ENCODE peak calls at places on chromosomes 5 and 9, in seven cellular contexts. R is C1 segment of cervical spinal cord; P is MV-4-11; X is IMR-90; O is suprapubic skin; J is naive thymus-derived CD4-positive, alpha-beta T cell; D is cardiac muscle cell. M is an unnamed sample.

GRCh38 chr9:97109194-97109811 is 70.4 kb upstream of the CTSV start:
- DNase-seq in O (no peak), D (peak), X (peak), P (peak), J (no peak), R (peak), M (peak)

GRCh38 chr5:178445534-178445933 is 144.7 kb downstream of the COL23A1 start:
- DNase-seq in R (no peak), X (no peak), P (no peak), O (no peak), D (no peak), J (no peak), M (no peak)

GRCh38 chr9:131178382-131178781 is 53.0 kb downstream of the NUP214 start:
- DNase-seq in R (peak), P (peak), O (peak), J (peak), D (peak), X (peak), M (peak)

GRCh38 chr9:120267929-120268328 is 312.0 kb downstream of the CDK5RAP2 start:
- DNase-seq in D (no peak), R (no peak), X (peak), O (no peak), J (no peak), P (no peak), M (no peak)

GRCh38 chr9:107286057-107286456 is 3.0 kb downstream of the RAD23B start:
- DNase-seq in O (no peak), X (peak), J (no peak), D (peak), P (no peak), R (no peak), M (peak)

GRCh38 chr9:132250324-132251262 is 88.7 kb downstream of the NTNG2 start:
- DNase-seq in D (no peak), P (no peak), X (no peak), J (no peak), R (no peak), O (peak), M (no peak)

GRCh38 chr9:78146241-78146640 is 89.6 kb upstream of the CEP78 start:
- DNase-seq in O (no peak), P (no peak), R (no peak), J (no peak), X (peak), D (no peak), M (peak)

GRCh38 chr9:129708799-129709198 is 43.4 kb downstream of the PRRX2 start:
- DNase-seq in X (peak), P (no peak), D (no peak), O (no peak), R (no peak), J (no peak), M (no peak)

GRCh38 chr9:129176786-129177442 is 1.1 kb downstream of the IER5L start:
- DNase-seq in J (peak), P (no peak), O (no peak), X (peak), D (peak), R (peak), M (peak)

GRCh38 chr9:37582548-37583157 is 6.5 kb upstream of the FBXO10 start:
- DNase-seq in D (peak), P (peak), J (peak), O (no peak), R (no peak), X (peak), M (peak)

GRCh38 chr5:145941677-145942130 is 5.3 kb downstream of the SH3RF2 start:
- DNase-seq in P (peak), D (no peak), R (no peak), O (no peak), X (peak), J (no peak), M (peak)

GRCh38 chr9:133702798-133703570 is 35.2 kb downstream of the SARDH start:
- DNase-seq in O (peak), D (no peak), J (no peak), R (no peak), P (no peak), X (no peak), M (no peak)

GRCh38 chr9:107932601-107933000 is 443.0 kb upstream of the KLF4 start:
- DNase-seq in O (no peak), X (peak), J (no peak), R (no peak), D (peak), P (no peak), M (peak)

GRCh38 chr5:93381057-93381456 is 200.0 kb downstream of the NR2F1-AS1 start:
- DNase-seq in O (no peak), X (peak), J (no peak), R (no peak), D (peak), P (no peak), M (no peak)

GRCh38 chr5:143119881-143120341 is 283.6 kb downstream of the NR3C1 start:
- DNase-seq in D (no peak), P (no peak), R (no peak), X (no peak), J (no peak), O (no peak), M (no peak)

GRCh38 chr9:19998823-19999455 is 210.1 kb upstream of the SLC24A2 start:
- DNase-seq in R (no peak), X (no peak), D (no peak), J (no peak), P (no peak), O (no peak), M (no peak)

GRCh38 chr9:71921190-71921814 is 9.9 kb downstream of the C9orf85 start:
- DNase-seq in R (no peak), X (no peak), P (no peak), D (no peak), J (no peak), O (no peak), M (no peak)

GRCh38 chr9:37998881-37999311 is 70.1 kb downstream of the SHB start:
- DNase-seq in O (no peak), J (no peak), X (peak), D (no peak), R (peak), P (peak), M (no peak)

GRCh38 chr9:22446950-22447606 is 454 bp downstream of the DMRTA1 start:
- DNase-seq in X (peak), D (peak), O (no peak), R (peak), P (peak), J (peak), M (peak)

GRCh38 chr5:142831019-142831403 is 60.8 kb downstream of the ARHGAP26 start:
- DNase-seq in R (no peak), O (no peak), P (no peak), D (no peak), J (no peak), X (no peak), M (no peak)

GRCh38 chr5:54470191-54470590 is 14.7 kb downstream of the HSPB3 start:
- DNase-seq in D (peak), X (peak), P (no peak), J (no peak), R (no peak), O (no peak), M (peak)

GRCh38 chr9:93062364-93062763 is 3.9 kb downstream of the SUSD3 start:
- DNase-seq in D (no peak), P (no peak), O (no peak), R (no peak), X (no peak), J (no peak), M (no peak)

GRCh38 chr9:25733336-25733982 is 55.2 kb upstream of the TUSC1 start:
- DNase-seq in X (no peak), P (no peak), J (no peak), R (no peak), D (no peak), O (no peak), M (no peak)

GRCh38 chr9:94785211-94786169 is 59.0 kb downstream of the AOPEP start:
- DNase-seq in O (no peak), P (no peak), R (no peak), J (no peak), X (no peak), D (no peak), M (no peak)

GRCh38 chr9:95953986-95954385 is 78.5 kb downstream of the ERCC6L2 start:
- DNase-seq in P (no peak), J (no peak), X (no peak), O (no peak), R (no peak), D (no peak), M (no peak)

GRCh38 chr9:135295556-135296300 is 183.9 kb upstream of the PPP1R26 start:
- DNase-seq in J (no peak), O (no peak), X (no peak), P (no peak), R (no peak), D (no peak), M (no peak)

GRCh38 chr5:159912033-159912800 is 4.1 kb upstream of the ADRA1B start:
- DNase-seq in D (peak), P (no peak), O (no peak), X (peak), J (no peak), R (no peak), M (peak)

GRCh38 chr5:99614888-99615287 is 686.1 kb upstream of the CHD1 start:
- DNase-seq in X (no peak), R (no peak), P (peak), J (no peak), D (no peak), O (no peak), M (no peak)

GRCh38 chr5:150560401-150561191 is 52.7 kb downstream of the NDST1 start:
- DNase-seq in P (peak), O (peak), D (peak), J (peak), X (peak), R (peak), M (peak)

GRCh38 chr5:154444559-154445421 is 1.0 kb upstream of the SAP30L start:
- DNase-seq in J (peak), D (no peak), P (no peak), R (peak), X (no peak), O (no peak), M (no peak)

GRCh38 chr9:130268521-130269131 is 3.1 kb downstream of the HMCN2 start:
- DNase-seq in D (no peak), P (no peak), J (no peak), O (no peak), R (no peak), X (no peak), M (no peak)

GRCh38 chr5:179833056-179833708 is 12.5 kb downstream of the SQSTM1 start:
- DNase-seq in P (no peak), X (no peak), D (no peak), J (no peak), O (no peak), R (no peak), M (no peak)

GRCh38 chr9:19785230-19785629 is 3.6 kb downstream of the SLC24A2 start:
- DNase-seq in R (no peak), X (no peak), J (no peak), D (no peak), O (no peak), P (no peak), M (no peak)

GRCh38 chr9:18238752-18239151 is 235.2 kb upstream of the ADAMTSL1 start:
- DNase-seq in O (no peak), P (no peak), R (no peak), J (no peak), X (peak), D (peak), M (peak)

GRCh38 chr9:111037744-111038335 is 430 bp downstream of the LPAR1 start:
- DNase-seq in D (peak), P (peak), X (peak), J (no peak), R (peak), O (peak), M (no peak)